ENCODE peak calls at places on chromosomes 12 and 14, in five cellular contexts. A is Right ventricle myocardium superior, R is GM12865, U is iPS DF 6.9, K is T-helper 22 cell. P is an unnamed sample.

GRCh38 chr12:115794659-115795081 is 482.8 kb downstream of the MED13L start:
- DNase-seq in A (no peak), R (no peak), U (no peak), K (no peak), P (no peak)

GRCh38 chr14:65239897-65240296 is 137.6 kb upstream of the MAX start:
- DNase-seq in A (no peak), R (no peak), U (no peak), K (no peak), P (no peak)

GRCh38 chr12:6383572-6384498 is at the start of gene LTBR:
- DNase-seq in A (peak), R (peak), U (no peak), K (no peak), P (no peak)

GRCh38 chr14:104169765-104170113 is 31.4 kb downstream of the KIF26A start:
- DNase-seq in A (peak), R (no peak), U (no peak), K (no peak), P (no peak)

GRCh38 chr14:78985668-78986073 is 815.5 kb downstream of the NRXN3 start:
- DNase-seq in A (no peak), R (no peak), U (peak), K (no peak), P (no peak)

GRCh38 chr12:105983622-105984325 is 155.0 kb downstream of the NUAK1 start:
- DNase-seq in A (no peak), R (no peak), U (no peak), K (no peak), P (no peak)

GRCh38 chr14:97061198-97061597 is 264.0 kb downstream of the VRK1 start:
- DNase-seq in A (no peak), R (no peak), U (no peak), K (no peak), P (no peak)

GRCh38 chr12:94940771-94941170 is 62.7 kb downstream of the NDUFA12 start:
- DNase-seq in A (no peak), R (no peak), U (no peak), K (no peak), P (no peak)

GRCh38 chr12:11486623-11487444 is 91.5 kb upstream of the PRB2 start:
- DNase-seq in A (peak), R (peak), U (peak), K (peak), P (peak)

GRCh38 chr12:84964048-84964447 is 51.4 kb upstream of the SLC6A15 start:
- DNase-seq in A (no peak), R (no peak), U (no peak), K (no peak), P (no peak)

GRCh38 chr14:76259029-76259735 is 107.5 kb downstream of the GPATCH2L start:
- DNase-seq in A (no peak), R (no peak), U (no peak), K (no peak), P (no peak)

GRCh38 chr14:32129124-32129523 is 52.0 kb downstream of the ARHGAP5 start:
- DNase-seq in A (no peak), R (no peak), U (no peak), K (no peak), P (no peak)

GRCh38 chr12:10301103-10301502 is 6.6 kb upstream of the KLRD1 start:
- DNase-seq in A (no peak), R (no peak), U (no peak), K (no peak), P (no peak)

GRCh38 chr12:26121841-26122680 is 2.8 kb downstream of the BHLHE41 start:
- DNase-seq in A (peak), R (peak), U (no peak), K (no peak), P (no peak)

GRCh38 chr12:55057466-55057865 is 37.7 kb downstream of the NEUROD4 start:
- DNase-seq in A (no peak), R (no peak), U (no peak), K (no peak), P (no peak)

GRCh38 chr12:89880695-89881350 is 172.2 kb upstream of the ATP2B1 start:
- DNase-seq in A (no peak), R (peak), U (no peak), K (peak), P (peak)

GRCh38 chr12:86376052-86376451 is 119.9 kb upstream of the MGAT4C start:
- DNase-seq in A (no peak), R (no peak), U (peak), K (no peak), P (no peak)

GRCh38 chr12:68483592-68484373 is 126.9 kb upstream of the RAP1B start:
- DNase-seq in A (no peak), R (peak), U (no peak), K (no peak), P (no peak)

GRCh38 chr14:85172290-85172689 is 357.7 kb upstream of the FLRT2 start:
- DNase-seq in A (no peak), R (no peak), U (no peak), K (no peak), P (no peak)

GRCh38 chr14:30132201-30132600 is 204.6 kb upstream of the PRKD1 start:
- DNase-seq in A (no peak), R (no peak), U (no peak), K (no peak), P (no peak)

GRCh38 chr12:120236124-120236398 is 29.5 kb downstream of the PXN start:
- DNase-seq in A (no peak), R (no peak), U (no peak), K (no peak), P (no peak)

GRCh38 chr14:96271421-96271762 is 15.4 kb downstream of the BDKRB1 start:
- DNase-seq in A (no peak), R (no peak), U (no peak), K (no peak), P (no peak)

GRCh38 chr12:120240495-120240833 is 25.1 kb downstream of the PXN start:
- DNase-seq in A (no peak), R (no peak), U (no peak), K (no peak), P (no peak)

GRCh38 chr12:5203274-5203673 is 159.6 kb downstream of the KCNA5 start:
- DNase-seq in A (no peak), R (no peak), U (no peak), K (no peak), P (no peak)

GRCh38 chr12:15186593-15186992 is 34.6 kb downstream of the RERG start:
- DNase-seq in A (no peak), R (no peak), U (no peak), K (no peak), P (no peak)

GRCh38 chr12:113278631-113279030 is 56.3 kb downstream of the SLC8B1 start:
- DNase-seq in A (no peak), R (no peak), U (no peak), K (no peak), P (no peak)